ENCODE peak calls at places on chromosomes 4 and X, in ten cellular contexts. One of them, this sample, is unnamed.

GRCh38 chr4:108100827-108101226 is 67.9 kb downstream of the LEF1 start:
- DNase-seq in NCI-H524 treated with DMSO at 0.1 percent for 48 hours: no peak
- DNase-seq in astrocyte of the spinal cord: no peak
- DNase-seq in T1000: no peak
- DNase-seq in RWPE1: no peak
- DNase-seq in mesenchymal stem cell: no peak
- DNase-seq in spleen: no peak
- DNase-seq in HFF-Myc: no peak
- DNase-seq in activated CD4-positive, alpha-beta T cell treated with anti-CD3 and anti-CD28 coated beads, Interleukin-2, amount 50 U/mL, for 48 hours: no peak
- DNase-seq in BE2C: no peak
- DNase-seq in this sample: no peak

GRCh38 chr4:37541956-37542355 is 144.2 kb downstream of the RELL1 start:
- DNase-seq in HFF-Myc: no peak
- DNase-seq in spleen: no peak
- DNase-seq in BE2C: no peak
- DNase-seq in RWPE1: no peak
- DNase-seq in T1000: no peak
- DNase-seq in NCI-H524 treated with DMSO at 0.1 percent for 48 hours: no peak
- DNase-seq in astrocyte of the spinal cord: no peak
- DNase-seq in mesenchymal stem cell: no peak
- DNase-seq in activated CD4-positive, alpha-beta T cell treated with anti-CD3 and anti-CD28 coated beads, Interleukin-2, amount 50 U/mL, for 48 hours: no peak
- DNase-seq in this sample: no peak

GRCh38 chrX:44667771-44668170 is 125.1 kb upstream of the FUNDC1 start:
- DNase-seq in activated CD4-positive, alpha-beta T cell treated with anti-CD3 and anti-CD28 coated beads, Interleukin-2, amount 50 U/mL, for 48 hours: no peak
- DNase-seq in RWPE1: no peak
- DNase-seq in mesenchymal stem cell: peak
- DNase-seq in astrocyte of the spinal cord: no peak
- DNase-seq in BE2C: no peak
- DNase-seq in HFF-Myc: no peak
- DNase-seq in spleen: no peak
- DNase-seq in NCI-H524 treated with DMSO at 0.1 percent for 48 hours: no peak
- DNase-seq in T1000: no peak
- DNase-seq in this sample: no peak

GRCh38 chr4:7212101-7212674 is 19.9 kb downstream of the SORCS2 start:
- DNase-seq in HFF-Myc: no peak
- DNase-seq in BE2C: no peak
- DNase-seq in RWPE1: no peak
- DNase-seq in T1000: no peak
- DNase-seq in NCI-H524 treated with DMSO at 0.1 percent for 48 hours: no peak
- DNase-seq in mesenchymal stem cell: no peak
- DNase-seq in activated CD4-positive, alpha-beta T cell treated with anti-CD3 and anti-CD28 coated beads, Interleukin-2, amount 50 U/mL, for 48 hours: no peak
- DNase-seq in spleen: no peak
- DNase-seq in astrocyte of the spinal cord: no peak
- DNase-seq in this sample: no peak

GRCh38 chr4:113289736-113290135 is 240.3 kb downstream of the ANK2 start:
- DNase-seq in astrocyte of the spinal cord: peak
- DNase-seq in BE2C: no peak
- DNase-seq in activated CD4-positive, alpha-beta T cell treated with anti-CD3 and anti-CD28 coated beads, Interleukin-2, amount 50 U/mL, for 48 hours: no peak
- DNase-seq in spleen: no peak
- DNase-seq in RWPE1: no peak
- DNase-seq in T1000: no peak
- DNase-seq in NCI-H524 treated with DMSO at 0.1 percent for 48 hours: no peak
- DNase-seq in mesenchymal stem cell: no peak
- DNase-seq in HFF-Myc: no peak
- DNase-seq in this sample: no peak

GRCh38 chr4:82886145-82886942 is 4.6 kb downstream of the SEC31A start:
- DNase-seq in HFF-Myc: no peak
- DNase-seq in T1000: no peak
- DNase-seq in astrocyte of the spinal cord: no peak
- DNase-seq in RWPE1: no peak
- DNase-seq in activated CD4-positive, alpha-beta T cell treated with anti-CD3 and anti-CD28 coated beads, Interleukin-2, amount 50 U/mL, for 48 hours: no peak
- DNase-seq in spleen: no peak
- DNase-seq in mesenchymal stem cell: no peak
- DNase-seq in BE2C: no peak
- DNase-seq in NCI-H524 treated with DMSO at 0.1 percent for 48 hours: no peak
- DNase-seq in this sample: no peak

GRCh38 chr4:139454111-139454600 is at the start of gene RAB33B:
- DNase-seq in spleen: no peak
- DNase-seq in T1000: no peak
- DNase-seq in BE2C: no peak
- DNase-seq in mesenchymal stem cell: peak
- DNase-seq in astrocyte of the spinal cord: no peak
- DNase-seq in NCI-H524 treated with DMSO at 0.1 percent for 48 hours: peak
- DNase-seq in HFF-Myc: peak
- DNase-seq in RWPE1: peak
- DNase-seq in activated CD4-positive, alpha-beta T cell treated with anti-CD3 and anti-CD28 coated beads, Interleukin-2, amount 50 U/mL, for 48 hours: no peak
- DNase-seq in this sample: no peak

GRCh38 chrX:10190367-10190766 is 33.6 kb downstream of the CLCN4 start:
- DNase-seq in astrocyte of the spinal cord: peak
- DNase-seq in BE2C: peak
- DNase-seq in activated CD4-positive, alpha-beta T cell treated with anti-CD3 and anti-CD28 coated beads, Interleukin-2, amount 50 U/mL, for 48 hours: no peak
- DNase-seq in mesenchymal stem cell: peak
- DNase-seq in RWPE1: peak
- DNase-seq in spleen: no peak
- DNase-seq in T1000: peak
- DNase-seq in NCI-H524 treated with DMSO at 0.1 percent for 48 hours: no peak
- DNase-seq in HFF-Myc: peak
- DNase-seq in this sample: peak

GRCh38 chrX:117768861-117769604 is 347.6 kb downstream of the KLHL13 start:
- DNase-seq in mesenchymal stem cell: no peak
- DNase-seq in activated CD4-positive, alpha-beta T cell treated with anti-CD3 and anti-CD28 coated beads, Interleukin-2, amount 50 U/mL, for 48 hours: no peak
- DNase-seq in HFF-Myc: no peak
- DNase-seq in BE2C: no peak
- DNase-seq in NCI-H524 treated with DMSO at 0.1 percent for 48 hours: no peak
- DNase-seq in RWPE1: no peak
- DNase-seq in astrocyte of the spinal cord: no peak
- DNase-seq in spleen: peak
- DNase-seq in T1000: no peak
- DNase-seq in this sample: no peak

GRCh38 chr4:76850010-76850441 is 47.9 kb downstream of the SOWAHB start:
- DNase-seq in NCI-H524 treated with DMSO at 0.1 percent for 48 hours: no peak
- DNase-seq in RWPE1: peak
- DNase-seq in activated CD4-positive, alpha-beta T cell treated with anti-CD3 and anti-CD28 coated beads, Interleukin-2, amount 50 U/mL, for 48 hours: no peak
- DNase-seq in spleen: no peak
- DNase-seq in astrocyte of the spinal cord: peak
- DNase-seq in T1000: peak
- DNase-seq in mesenchymal stem cell: peak
- DNase-seq in HFF-Myc: peak
- DNase-seq in BE2C: no peak
- DNase-seq in this sample: no peak

GRCh38 chrX:100812216-100813158 is 7.7 kb upstream of the CSTF2 start:
- DNase-seq in BE2C: no peak
- DNase-seq in astrocyte of the spinal cord: no peak
- DNase-seq in mesenchymal stem cell: no peak
- DNase-seq in NCI-H524 treated with DMSO at 0.1 percent for 48 hours: no peak
- DNase-seq in T1000: no peak
- DNase-seq in RWPE1: no peak
- DNase-seq in spleen: no peak
- DNase-seq in activated CD4-positive, alpha-beta T cell treated with anti-CD3 and anti-CD28 coated beads, Interleukin-2, amount 50 U/mL, for 48 hours: no peak
- DNase-seq in HFF-Myc: no peak
- DNase-seq in this sample: no peak

GRCh38 chr4:129641179-129641578 is 545.2 kb downstream of the C4orf33 start:
- DNase-seq in NCI-H524 treated with DMSO at 0.1 percent for 48 hours: no peak
- DNase-seq in activated CD4-positive, alpha-beta T cell treated with anti-CD3 and anti-CD28 coated beads, Interleukin-2, amount 50 U/mL, for 48 hours: peak
- DNase-seq in mesenchymal stem cell: peak
- DNase-seq in T1000: no peak
- DNase-seq in RWPE1: peak
- DNase-seq in HFF-Myc: peak
- DNase-seq in spleen: no peak
- DNase-seq in BE2C: peak
- DNase-seq in astrocyte of the spinal cord: peak
- DNase-seq in this sample: peak

GRCh38 chrX:13717697-13718483 is 16.5 kb downstream of the TRAPPC2 start:
- DNase-seq in BE2C: no peak
- DNase-seq in spleen: no peak
- DNase-seq in RWPE1: no peak
- DNase-seq in mesenchymal stem cell: peak
- DNase-seq in astrocyte of the spinal cord: peak
- DNase-seq in HFF-Myc: no peak
- DNase-seq in T1000: no peak
- DNase-seq in NCI-H524 treated with DMSO at 0.1 percent for 48 hours: no peak
- DNase-seq in activated CD4-positive, alpha-beta T cell treated with anti-CD3 and anti-CD28 coated beads, Interleukin-2, amount 50 U/mL, for 48 hours: no peak
- DNase-seq in this sample: no peak

GRCh38 chr4:166366012-166366411 is 493.0 kb downstream of the TLL1 start:
- DNase-seq in BE2C: no peak
- DNase-seq in RWPE1: peak
- DNase-seq in mesenchymal stem cell: no peak
- DNase-seq in astrocyte of the spinal cord: no peak
- DNase-seq in NCI-H524 treated with DMSO at 0.1 percent for 48 hours: no peak
- DNase-seq in T1000: no peak
- DNase-seq in spleen: no peak
- DNase-seq in activated CD4-positive, alpha-beta T cell treated with anti-CD3 and anti-CD28 coated beads, Interleukin-2, amount 50 U/mL, for 48 hours: no peak
- DNase-seq in HFF-Myc: no peak
- DNase-seq in this sample: no peak

GRCh38 chrX:74422576-74423288 is 1.4 kb downstream of the SLC16A2 start:
- DNase-seq in T1000: peak
- DNase-seq in mesenchymal stem cell: peak
- DNase-seq in spleen: peak
- DNase-seq in NCI-H524 treated with DMSO at 0.1 percent for 48 hours: no peak
- DNase-seq in activated CD4-positive, alpha-beta T cell treated with anti-CD3 and anti-CD28 coated beads, Interleukin-2, amount 50 U/mL, for 48 hours: no peak
- DNase-seq in HFF-Myc: no peak
- DNase-seq in RWPE1: peak
- DNase-seq in astrocyte of the spinal cord: peak
- DNase-seq in BE2C: peak
- DNase-seq in this sample: peak

GRCh38 chr4:175070444-175070843 is 152.3 kb downstream of the ADAM29 start:
- DNase-seq in BE2C: no peak
- DNase-seq in activated CD4-positive, alpha-beta T cell treated with anti-CD3 and anti-CD28 coated beads, Interleukin-2, amount 50 U/mL, for 48 hours: no peak
- DNase-seq in T1000: no peak
- DNase-seq in RWPE1: no peak
- DNase-seq in HFF-Myc: no peak
- DNase-seq in astrocyte of the spinal cord: no peak
- DNase-seq in mesenchymal stem cell: no peak
- DNase-seq in NCI-H524 treated with DMSO at 0.1 percent for 48 hours: no peak
- DNase-seq in spleen: no peak
- DNase-seq in this sample: no peak

GRCh38 chr4:161291222-161291621 is 872.6 kb downstream of the FSTL5 start:
- DNase-seq in BE2C: no peak
- DNase-seq in NCI-H524 treated with DMSO at 0.1 percent for 48 hours: no peak
- DNase-seq in RWPE1: no peak
- DNase-seq in spleen: no peak
- DNase-seq in activated CD4-positive, alpha-beta T cell treated with anti-CD3 and anti-CD28 coated beads, Interleukin-2, amount 50 U/mL, for 48 hours: no peak
- DNase-seq in astrocyte of the spinal cord: no peak
- DNase-seq in T1000: no peak
- DNase-seq in mesenchymal stem cell: peak
- DNase-seq in HFF-Myc: no peak
- DNase-seq in this sample: no peak

GRCh38 chr4:28921886-28922285 is 1798.3 kb upstream of the PCDH7 start:
- DNase-seq in astrocyte of the spinal cord: peak
- DNase-seq in spleen: no peak
- DNase-seq in activated CD4-positive, alpha-beta T cell treated with anti-CD3 and anti-CD28 coated beads, Interleukin-2, amount 50 U/mL, for 48 hours: no peak
- DNase-seq in mesenchymal stem cell: no peak
- DNase-seq in RWPE1: no peak
- DNase-seq in T1000: no peak
- DNase-seq in NCI-H524 treated with DMSO at 0.1 percent for 48 hours: no peak
- DNase-seq in BE2C: no peak
- DNase-seq in HFF-Myc: no peak
- DNase-seq in this sample: no peak

GRCh38 chr4:23789765-23790164 is 100.1 kb downstream of the PPARGC1A start:
- DNase-seq in HFF-Myc: peak
- DNase-seq in spleen: no peak
- DNase-seq in mesenchymal stem cell: peak
- DNase-seq in BE2C: no peak
- DNase-seq in T1000: peak
- DNase-seq in NCI-H524 treated with DMSO at 0.1 percent for 48 hours: no peak
- DNase-seq in activated CD4-positive, alpha-beta T cell treated with anti-CD3 and anti-CD28 coated beads, Interleukin-2, amount 50 U/mL, for 48 hours: no peak
- DNase-seq in astrocyte of the spinal cord: peak
- DNase-seq in RWPE1: no peak
- DNase-seq in this sample: no peak

GRCh38 chrX:153642313-153642654 is 4.7 kb upstream of the DUSP9 start:
- DNase-seq in T1000: no peak
- DNase-seq in HFF-Myc: no peak
- DNase-seq in astrocyte of the spinal cord: no peak
- DNase-seq in activated CD4-positive, alpha-beta T cell treated with anti-CD3 and anti-CD28 coated beads, Interleukin-2, amount 50 U/mL, for 48 hours: no peak
- DNase-seq in BE2C: no peak
- DNase-seq in mesenchymal stem cell: no peak
- DNase-seq in RWPE1: no peak
- DNase-seq in spleen: peak
- DNase-seq in NCI-H524 treated with DMSO at 0.1 percent for 48 hours: no peak
- DNase-seq in this sample: peak

GRCh38 chr4:82268050-82268825 is 105.6 kb downstream of the HNRNPD start:
- DNase-seq in activated CD4-positive, alpha-beta T cell treated with anti-CD3 and anti-CD28 coated beads, Interleukin-2, amount 50 U/mL, for 48 hours: peak
- DNase-seq in RWPE1: peak
- DNase-seq in NCI-H524 treated with DMSO at 0.1 percent for 48 hours: no peak
- DNase-seq in HFF-Myc: peak
- DNase-seq in T1000: peak
- DNase-seq in BE2C: peak
- DNase-seq in astrocyte of the spinal cord: peak
- DNase-seq in spleen: no peak
- DNase-seq in mesenchymal stem cell: peak
- DNase-seq in this sample: peak

GRCh38 chrX:17375631-17376380 is 806 bp downstream of the NHS start:
- DNase-seq in NCI-H524 treated with DMSO at 0.1 percent for 48 hours: no peak
- DNase-seq in HFF-Myc: no peak
- DNase-seq in RWPE1: no peak
- DNase-seq in T1000: no peak
- DNase-seq in activated CD4-positive, alpha-beta T cell treated with anti-CD3 and anti-CD28 coated beads, Interleukin-2, amount 50 U/mL, for 48 hours: no peak
- DNase-seq in mesenchymal stem cell: peak
- DNase-seq in spleen: peak
- DNase-seq in astrocyte of the spinal cord: peak
- DNase-seq in BE2C: peak
- DNase-seq in this sample: peak

GRCh38 chr4:155522201-155522600 is 144.4 kb upstream of the GUCY1A1 start:
- DNase-seq in spleen: no peak
- DNase-seq in BE2C: no peak
- DNase-seq in activated CD4-positive, alpha-beta T cell treated with anti-CD3 and anti-CD28 coated beads, Interleukin-2, amount 50 U/mL, for 48 hours: no peak
- DNase-seq in mesenchymal stem cell: peak
- DNase-seq in NCI-H524 treated with DMSO at 0.1 percent for 48 hours: no peak
- DNase-seq in RWPE1: no peak
- DNase-seq in T1000: no peak
- DNase-seq in HFF-Myc: no peak
- DNase-seq in astrocyte of the spinal cord: peak
- DNase-seq in this sample: no peak

GRCh38 chrX:85026170-85026569 is 22.5 kb downstream of the APOOL start:
- DNase-seq in T1000: no peak
- DNase-seq in HFF-Myc: no peak
- DNase-seq in BE2C: no peak
- DNase-seq in spleen: no peak
- DNase-seq in RWPE1: no peak
- DNase-seq in astrocyte of the spinal cord: no peak
- DNase-seq in NCI-H524 treated with DMSO at 0.1 percent for 48 hours: no peak
- DNase-seq in activated CD4-positive, alpha-beta T cell treated with anti-CD3 and anti-CD28 coated beads, Interleukin-2, amount 50 U/mL, for 48 hours: no peak
- DNase-seq in mesenchymal stem cell: no peak
- DNase-seq in this sample: no peak

GRCh38 chr4:74524985-74525384 is 80.0 kb downstream of the AREG start:
- DNase-seq in spleen: no peak
- DNase-seq in T1000: no peak
- DNase-seq in HFF-Myc: no peak
- DNase-seq in activated CD4-positive, alpha-beta T cell treated with anti-CD3 and anti-CD28 coated beads, Interleukin-2, amount 50 U/mL, for 48 hours: no peak
- DNase-seq in RWPE1: no peak
- DNase-seq in mesenchymal stem cell: no peak
- DNase-seq in NCI-H524 treated with DMSO at 0.1 percent for 48 hours: no peak
- DNase-seq in BE2C: no peak
- DNase-seq in astrocyte of the spinal cord: no peak
- DNase-seq in this sample: no peak

GRCh38 chrX:56233682-56234081 is 1.5 kb downstream of the KLF8 start:
- DNase-seq in HFF-Myc: no peak
- DNase-seq in T1000: no peak
- DNase-seq in mesenchymal stem cell: peak
- DNase-seq in activated CD4-positive, alpha-beta T cell treated with anti-CD3 and anti-CD28 coated beads, Interleukin-2, amount 50 U/mL, for 48 hours: no peak
- DNase-seq in BE2C: no peak
- DNase-seq in RWPE1: no peak
- DNase-seq in NCI-H524 treated with DMSO at 0.1 percent for 48 hours: no peak
- DNase-seq in spleen: no peak
- DNase-seq in astrocyte of the spinal cord: peak
- DNase-seq in this sample: no peak

GRCh38 chr4:180394307-180394706 is 1848.9 kb upstream of the TENM3 start:
- DNase-seq in mesenchymal stem cell: no peak
- DNase-seq in RWPE1: no peak
- DNase-seq in spleen: no peak
- DNase-seq in HFF-Myc: no peak
- DNase-seq in NCI-H524 treated with DMSO at 0.1 percent for 48 hours: no peak
- DNase-seq in astrocyte of the spinal cord: no peak
- DNase-seq in T1000: no peak
- DNase-seq in activated CD4-positive, alpha-beta T cell treated with anti-CD3 and anti-CD28 coated beads, Interleukin-2, amount 50 U/mL, for 48 hours: no peak
- DNase-seq in BE2C: no peak
- DNase-seq in this sample: no peak

GRCh38 chrX:39201305-39201990 is 400.2 kb downstream of the MID1IP1 start:
- DNase-seq in astrocyte of the spinal cord: peak
- DNase-seq in NCI-H524 treated with DMSO at 0.1 percent for 48 hours: no peak
- DNase-seq in activated CD4-positive, alpha-beta T cell treated with anti-CD3 and anti-CD28 coated beads, Interleukin-2, amount 50 U/mL, for 48 hours: no peak
- DNase-seq in HFF-Myc: no peak
- DNase-seq in T1000: no peak
- DNase-seq in mesenchymal stem cell: peak
- DNase-seq in RWPE1: peak
- DNase-seq in spleen: no peak
- DNase-seq in BE2C: no peak
- DNase-seq in this sample: no peak